ENCODE peak calls at places on chromosomes 13 and 19, in nine cellular contexts. R, F, K, P, T, E, C, Q and N are unnamed samples.

GRCh38 chr13:95217920-95218830 is 83.1 kb downstream of the ABCC4 start:
- DNase-seq in R (no peak), F (no peak), K (no peak), P (no peak), T (no peak), E (no peak), C (no peak), Q (no peak), N (no peak)

GRCh38 chr13:72536668-72537399 is 190.6 kb downstream of the MZT1 start:
- DNase-seq in R (no peak), F (no peak), K (no peak), P (no peak), T (peak; percentile 50), E (no peak), C (no peak), Q (peak; percentile 54), N (peak; percentile 35)

GRCh38 chr19:41149831-41150230 is 35.6 kb downstream of the CYP2F1 start:
- DNase-seq in R (no peak), F (no peak), K (no peak), P (no peak), T (no peak), E (no peak), C (no peak), Q (no peak), N (no peak)

GRCh38 chr19:56663931-56664500 is 7.5 kb downstream of the ZNF835 start:
- DNase-seq in R (no peak), F (no peak), K (no peak), P (no peak), T (no peak), E (no peak), C (no peak), Q (no peak), N (no peak)

GRCh38 chr13:25429466-25429865 is 57.7 kb downstream of the ATP8A2 start:
- DNase-seq in R (no peak), F (no peak), K (no peak), P (no peak), T (no peak), E (no peak), C (no peak), Q (no peak), N (no peak)

GRCh38 chr19:3336680-3337523 is 29.5 kb upstream of the NFIC start:
- DNase-seq in R (peak; percentile 97), F (peak; percentile 48), K (peak; percentile 99), P (no peak), T (peak; percentile 99), E (peak; percentile 88), C (peak; percentile 97), Q (peak; percentile 95), N (peak; percentile 96)

GRCh38 chr19:31110331-31110730 is 238.9 kb downstream of the TSHZ3 start:
- DNase-seq in R (no peak), F (peak; percentile 45), K (no peak), P (no peak), T (peak; percentile 38), E (no peak), C (no peak), Q (no peak), N (peak; percentile 49)

GRCh38 chr13:29800687-29801086 is 49.7 kb downstream of the UBL3 start:
- DNase-seq in R (no peak), F (no peak), K (no peak), P (no peak), T (no peak), E (no peak), C (no peak), Q (no peak), N (no peak)

GRCh38 chr19:2230807-2231533 is 5.2 kb downstream of the PLEKHJ1 start:
- DNase-seq in R (no peak), F (no peak), K (no peak), P (no peak), T (no peak), E (no peak), C (no peak), Q (no peak), N (no peak)

GRCh38 chr19:10402441-10403038 is 802 bp downstream of the CDC37 start:
- DNase-seq in R (no peak), F (no peak), K (peak; percentile 28), P (no peak), T (no peak), E (peak; percentile 78), C (no peak), Q (no peak), N (no peak)

GRCh38 chr13:80979035-80979641 is 638.2 kb upstream of the SPRY2 start:
- DNase-seq in R (peak; percentile 28), F (peak; percentile 54), K (peak; percentile 55), P (no peak), T (peak; percentile 34), E (peak; percentile 28), C (no peak), Q (no peak), N (no peak)

GRCh38 chr19:17522988-17523872 is 11.8 kb downstream of the PGLS start:
- DNase-seq in R (peak; percentile 49), F (no peak), K (peak; percentile 21), P (peak; percentile 97), T (peak; percentile 11), E (peak; percentile 59), C (no peak), Q (peak; percentile 81), N (no peak)

GRCh38 chr19:45164577-45165335 is 4.0 kb upstream of the NKPD1 start:
- DNase-seq in R (peak; percentile 82), F (peak; percentile 46), K (peak; percentile 56), P (peak; percentile 88), T (peak; percentile 87), E (peak; percentile 49), C (peak; percentile 85), Q (no peak), N (peak; percentile 60)

GRCh38 chr19:10927691-10928562 is 512 bp downstream of the YIPF2 start:
- DNase-seq in R (no peak), F (no peak), K (no peak), P (no peak), T (peak; percentile 19), E (no peak), C (no peak), Q (no peak), N (no peak)

GRCh38 chr19:18173572-18174294 is at the start of gene IFI30:
- DNase-seq in R (peak; percentile 96), F (no peak), K (peak; percentile 96), P (peak; percentile 97), T (peak; percentile 91), E (peak; percentile 77), C (peak; percentile 75), Q (peak; percentile 94), N (peak; percentile 78)

GRCh38 chr13:60329221-60329983 is 67.6 kb upstream of the TDRD3 start:
- DNase-seq in R (peak; percentile 34), F (peak; percentile 16), K (peak; percentile 30), P (no peak), T (no peak), E (no peak), C (no peak), Q (no peak), N (no peak)

GRCh38 chr13:100409132-100409531 is 179.5 kb downstream of the GGACT start:
- DNase-seq in R (no peak), F (peak; percentile 8), K (no peak), P (no peak), T (no peak), E (no peak), C (no peak), Q (no peak), N (no peak)

GRCh38 chr19:5238700-5239099 is 101.9 kb downstream of the PTPRS start:
- DNase-seq in R (no peak), F (no peak), K (no peak), P (no peak), T (no peak), E (no peak), C (no peak), Q (no peak), N (no peak)

GRCh38 chr13:35720690-35721554 is 244.4 kb upstream of the MAB21L1 start:
- DNase-seq in R (peak; percentile 49), F (peak; percentile 46), K (peak; percentile 33), P (no peak), T (peak; percentile 44), E (peak; percentile 30), C (no peak), Q (no peak), N (peak; percentile 70)

GRCh38 chr19:6868341-6868740 is 19.0 kb upstream of the ADGRE1 start:
- DNase-seq in R (no peak), F (no peak), K (no peak), P (peak; percentile 58), T (peak; percentile 29), E (no peak), C (no peak), Q (no peak), N (no peak)

GRCh38 chr13:93118081-93118615 is 108.5 kb upstream of the GPC6 start:
- DNase-seq in R (no peak), F (no peak), K (no peak), P (no peak), T (no peak), E (no peak), C (no peak), Q (no peak), N (no peak)

GRCh38 chr19:50717026-50717723 is 2.4 kb downstream of the SHANK1 start:
- DNase-seq in R (no peak), F (no peak), K (no peak), P (no peak), T (no peak), E (no peak), C (no peak), Q (no peak), N (no peak)

GRCh38 chr13:40664100-40665060 is 2.1 kb downstream of the FOXO1 start:
- DNase-seq in R (peak; percentile 82), F (no peak), K (peak; percentile 78), P (peak; percentile 95), T (peak; percentile 86), E (peak; percentile 87), C (peak; percentile 55), Q (peak; percentile 93), N (peak; percentile 75)
- TF ChIP-seq POLR2A in R (no peak), F (no peak), K (peak; percentile 79), P (no peak), T (peak; percentile 77), E (peak; percentile 73), C (peak; percentile 22), Q (peak; percentile 67), N (no peak)

DNA sequence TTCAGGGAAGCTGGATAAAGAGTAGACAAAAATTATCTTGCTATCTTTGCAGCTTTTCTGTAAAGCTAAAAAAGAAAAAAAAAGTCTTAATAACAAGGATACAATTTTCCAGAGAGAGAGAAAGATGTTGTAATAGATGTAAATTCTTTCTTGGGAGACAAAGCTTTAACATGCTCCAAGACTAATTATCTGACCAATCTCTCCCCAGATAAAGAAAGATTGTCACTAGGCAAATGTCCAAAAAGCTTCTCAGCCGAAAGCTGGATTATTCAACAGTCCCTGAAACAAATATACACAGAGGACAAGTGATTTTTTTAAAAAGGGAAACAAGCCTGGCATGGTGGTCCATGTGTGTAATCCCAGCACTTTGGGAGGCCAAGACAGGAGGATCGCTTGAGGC is 19.3 kb downstream of the SYDE1 start:
- DNase-seq in R (no peak), F (no peak), K (no peak), P (no peak), T (no peak), E (no peak), C (no peak), Q (no peak), N (no peak)
- H3K27ac ChIP-seq in R (peak overlapping the region; percentile 90), F (peak overlapping the region; percentile 9), K (peak overlapping the region; percentile 77), P (peak overlapping the region; percentile 23), T (no peak overlapping the region), E (peak overlapping the region; percentile 98), C (no peak overlapping the region), Q (no peak overlapping the region), N (no peak overlapping the region)

GRCh38 chr19:37691881-37692504 is 27.6 kb downstream of the ZNF607 start:
- DNase-seq in R (peak; percentile 63), F (peak; percentile 80), K (peak; percentile 66), P (peak; percentile 95), T (peak; percentile 82), E (peak; percentile 89), C (peak; percentile 46), Q (peak; percentile 80), N (peak; percentile 87)
- TF ChIP-seq POLR2A in R (no peak), F (peak; percentile 39), K (no peak), P (no peak), T (peak; percentile 55), E (peak; percentile 64), C (no peak), Q (no peak), N (no peak)

GRCh38 chr13:97337985-97338384 is 96.0 kb upstream of the RAP2A start:
- DNase-seq in R (no peak), F (no peak), K (no peak), P (no peak), T (no peak), E (no peak), C (no peak), Q (no peak), N (no peak)
- H3K27ac ChIP-seq in R (no peak overlapping the region), F (no peak overlapping the region), K (no peak overlapping the region), P (no peak overlapping the region), T (no peak overlapping the region), E (no peak overlapping the region), C (peak overlapping the region; percentile 23), Q (no peak overlapping the region), N (no peak overlapping the region)